ENCODE peak calls at places on chromosomes 16 and 17, in nine cellular contexts. One of them, this sample, is unnamed.

GRCh38 chr17:76495663-76496400 is 5.4 kb downstream of the RHBDF2 start:
- DNase-seq in ovary: no peak
- DNase-seq in heart right ventricle: no peak
- DNase-seq in bronchial epithelial cell: no peak
- DNase-seq in neural crest cell: no peak
- DNase-seq in HFFc6: no peak
- DNase-seq in activated CD8-positive, alpha-beta T cell treated with anti-CD3 and anti-CD28 coated beads for 36 hours: no peak
- DNase-seq in cardiac fibroblast: no peak
- DNase-seq in HL-60: no peak
- DNase-seq in this sample: no peak

GRCh38 chr17:80307994-80308671 is 47.5 kb downstream of the RNF213 start:
- DNase-seq in ovary: no peak
- DNase-seq in heart right ventricle: no peak
- DNase-seq in bronchial epithelial cell: no peak
- DNase-seq in neural crest cell: no peak
- DNase-seq in HFFc6: no peak
- DNase-seq in activated CD8-positive, alpha-beta T cell treated with anti-CD3 and anti-CD28 coated beads for 36 hours: no peak
- DNase-seq in cardiac fibroblast: no peak
- DNase-seq in HL-60: no peak
- DNase-seq in this sample: no peak

GRCh38 chr17:58020401-58020800 is 13.4 kb upstream of the SRSF1 start:
- DNase-seq in ovary: no peak
- DNase-seq in heart right ventricle: no peak
- DNase-seq in bronchial epithelial cell: no peak
- DNase-seq in neural crest cell: no peak
- DNase-seq in HFFc6: no peak
- DNase-seq in activated CD8-positive, alpha-beta T cell treated with anti-CD3 and anti-CD28 coated beads for 36 hours: no peak
- DNase-seq in cardiac fibroblast: no peak
- DNase-seq in HL-60: no peak
- DNase-seq in this sample: no peak

GRCh38 chr17:12627177-12627629 is 38.5 kb upstream of the MYOCD start:
- DNase-seq in ovary: peak; percentile 45
- DNase-seq in heart right ventricle: peak; percentile 21
- DNase-seq in bronchial epithelial cell: peak; percentile 98
- DNase-seq in neural crest cell: no peak
- DNase-seq in HFFc6: peak; percentile 98
- DNase-seq in activated CD8-positive, alpha-beta T cell treated with anti-CD3 and anti-CD28 coated beads for 36 hours: no peak
- DNase-seq in cardiac fibroblast: peak; percentile 98
- DNase-seq in HL-60: no peak
- DNase-seq in this sample: no peak

GRCh38 chr16:47316686-47317085 is 144.2 kb downstream of the ITFG1 start:
- DNase-seq in ovary: no peak
- DNase-seq in heart right ventricle: no peak
- DNase-seq in bronchial epithelial cell: no peak
- DNase-seq in neural crest cell: no peak
- DNase-seq in HFFc6: no peak
- DNase-seq in activated CD8-positive, alpha-beta T cell treated with anti-CD3 and anti-CD28 coated beads for 36 hours: no peak
- DNase-seq in cardiac fibroblast: no peak
- DNase-seq in HL-60: no peak
- DNase-seq in this sample: no peak

GRCh38 chr16:65125871-65126270 is 4.0 kb upstream of the CDH11 start:
- DNase-seq in ovary: no peak
- DNase-seq in heart right ventricle: no peak
- DNase-seq in bronchial epithelial cell: peak; percentile 28
- DNase-seq in neural crest cell: no peak
- DNase-seq in HFFc6: no peak
- DNase-seq in activated CD8-positive, alpha-beta T cell treated with anti-CD3 and anti-CD28 coated beads for 36 hours: no peak
- DNase-seq in cardiac fibroblast: no peak
- DNase-seq in HL-60: no peak
- DNase-seq in this sample: no peak

GRCh38 chr16:85759631-85760419 is 8.9 kb upstream of the C16orf74 start:
- DNase-seq in ovary: no peak
- DNase-seq in heart right ventricle: no peak
- DNase-seq in bronchial epithelial cell: no peak
- DNase-seq in neural crest cell: no peak
- DNase-seq in HFFc6: no peak
- DNase-seq in activated CD8-positive, alpha-beta T cell treated with anti-CD3 and anti-CD28 coated beads for 36 hours: peak; percentile 59
- DNase-seq in cardiac fibroblast: peak; percentile 12
- DNase-seq in HL-60: peak; percentile 71
- DNase-seq in this sample: peak; percentile 82

GRCh38 chr16:81539009-81539820 is 94.6 kb downstream of the CMIP start:
- DNase-seq in ovary: no peak
- DNase-seq in heart right ventricle: no peak
- DNase-seq in bronchial epithelial cell: peak; percentile 60
- DNase-seq in neural crest cell: peak; percentile 13
- DNase-seq in HFFc6: no peak
- DNase-seq in activated CD8-positive, alpha-beta T cell treated with anti-CD3 and anti-CD28 coated beads for 36 hours: no peak
- DNase-seq in cardiac fibroblast: no peak
- DNase-seq in HL-60: no peak
- DNase-seq in this sample: no peak

DNA sequence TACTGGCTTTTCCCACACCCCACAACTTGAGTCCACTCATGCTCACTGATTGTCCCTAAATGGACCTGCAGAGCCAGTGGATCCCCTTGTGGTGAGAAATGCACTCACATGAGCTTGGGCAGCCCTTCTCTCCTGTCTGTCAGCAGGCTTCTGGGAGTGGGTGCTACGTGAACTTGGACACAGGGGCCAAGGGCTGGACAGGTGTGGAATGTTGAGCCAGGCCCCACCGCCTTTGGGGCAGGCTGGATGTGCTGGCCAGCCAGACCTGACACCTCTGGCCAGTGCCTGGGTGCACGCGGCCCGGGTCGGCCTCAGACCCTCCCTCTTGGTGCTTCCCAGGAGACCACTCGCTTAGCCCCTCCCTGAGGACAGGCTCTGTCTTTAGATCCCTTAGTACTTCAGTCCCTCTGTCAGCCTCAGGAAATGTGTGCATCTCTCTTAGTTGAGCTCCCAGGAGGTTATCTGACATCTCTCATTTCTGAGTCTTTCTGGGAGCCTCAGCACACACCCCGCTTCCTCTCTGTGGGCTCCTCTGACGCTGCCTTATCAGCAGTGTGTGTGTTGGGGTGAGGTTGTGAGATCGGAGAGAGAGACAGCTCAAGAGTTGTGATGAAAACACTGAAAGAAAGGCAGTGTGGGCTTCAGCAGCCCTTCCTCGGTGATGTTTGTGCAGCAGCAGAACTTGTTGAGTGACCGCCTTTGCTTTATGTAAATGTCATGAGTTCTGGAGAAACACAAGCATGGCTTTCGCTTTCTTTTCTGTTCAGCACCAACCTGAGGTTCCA is 117.0 kb downstream of the RAB11FIP4 start:
- DNase-seq in ovary: no peak
- DNase-seq in heart right ventricle: no peak
- DNase-seq in bronchial epithelial cell: no peak
- DNase-seq in neural crest cell: no peak
- DNase-seq in HFFc6: no peak
- DNase-seq in activated CD8-positive, alpha-beta T cell treated with anti-CD3 and anti-CD28 coated beads for 36 hours: peak; percentile 81
- DNase-seq in cardiac fibroblast: no peak
- DNase-seq in HL-60: no peak
- DNase-seq in this sample: peak; percentile 78
- TF ChIP-seq CTCF in ovary: no peak
- TF ChIP-seq CTCF in heart right ventricle: no peak
- TF ChIP-seq CTCF in bronchial epithelial cell: peak; percentile 37
- TF ChIP-seq CTCF in neural crest cell: peak; percentile 45
- TF ChIP-seq CTCF in HFFc6: peak; percentile 63
- TF ChIP-seq CTCF in activated CD8-positive, alpha-beta T cell treated with anti-CD3 and anti-CD28 coated beads for 36 hours: peak; percentile 72
- TF ChIP-seq CTCF in cardiac fibroblast: peak; percentile 22
- TF ChIP-seq CTCF in HL-60: peak; percentile 32
- TF ChIP-seq CTCF in this sample: peak; percentile 53

DNA sequence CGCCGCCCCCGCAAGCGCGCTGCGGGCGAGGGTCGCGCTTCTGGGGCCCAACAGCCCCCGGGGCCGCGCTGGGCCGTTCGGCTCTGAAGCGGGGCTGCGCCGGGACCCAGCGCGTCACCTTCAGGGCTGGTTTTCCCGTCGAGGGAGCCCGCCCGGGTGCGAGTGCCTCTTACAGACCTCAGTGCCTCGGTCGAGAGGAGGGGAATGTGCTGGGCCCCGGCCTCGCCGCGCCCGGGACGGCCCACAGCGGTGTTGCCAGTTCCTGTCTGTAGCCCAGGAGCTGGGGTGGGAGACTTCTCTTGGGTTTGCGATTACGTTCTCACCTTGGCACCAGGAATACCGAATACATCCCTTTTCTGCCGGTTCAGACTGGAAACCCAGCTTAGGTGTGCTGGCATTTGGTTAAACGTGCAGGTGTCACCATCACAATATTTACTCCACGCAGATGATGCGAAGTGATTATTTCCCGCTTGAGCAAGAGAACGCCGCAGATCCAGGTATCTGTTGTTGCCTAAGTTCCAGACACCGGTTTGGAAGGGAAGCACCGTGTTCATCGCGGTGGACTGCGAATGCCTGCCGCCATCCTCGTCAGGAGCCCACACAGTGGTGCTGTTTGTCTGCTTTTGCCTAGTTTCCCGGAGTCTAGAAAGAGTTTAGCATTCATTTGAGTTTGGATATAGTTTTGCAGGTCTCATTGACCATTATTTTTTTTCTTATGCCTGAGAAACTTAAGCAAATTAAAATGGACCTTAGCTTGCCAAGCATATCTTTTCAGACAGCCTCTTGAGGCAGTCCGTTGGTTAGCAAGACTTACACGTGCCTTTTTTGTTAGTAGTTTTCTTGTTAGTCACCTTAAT is 915 bp downstream of the MAP1LC3B start:
- DNase-seq in ovary: peak; percentile 69
- DNase-seq in heart right ventricle: no peak
- DNase-seq in bronchial epithelial cell: peak; percentile 46
- DNase-seq in neural crest cell: peak; percentile 29
- DNase-seq in HFFc6: peak; percentile 53
- DNase-seq in activated CD8-positive, alpha-beta T cell treated with anti-CD3 and anti-CD28 coated beads for 36 hours: peak; percentile 64
- DNase-seq in cardiac fibroblast: peak; percentile 55
- DNase-seq in HL-60: no peak
- DNase-seq in this sample: peak; percentile 54
- TF ChIP-seq CTCF in ovary: no peak
- TF ChIP-seq CTCF in heart right ventricle: peak; percentile 13
- TF ChIP-seq CTCF in bronchial epithelial cell: no peak
- TF ChIP-seq CTCF in neural crest cell: no peak
- TF ChIP-seq CTCF in HFFc6: no peak
- TF ChIP-seq CTCF in activated CD8-positive, alpha-beta T cell treated with anti-CD3 and anti-CD28 coated beads for 36 hours: no peak
- TF ChIP-seq CTCF in cardiac fibroblast: peak; percentile 23
- TF ChIP-seq CTCF in HL-60: no peak
- TF ChIP-seq CTCF in this sample: peak; percentile 14

DNA sequence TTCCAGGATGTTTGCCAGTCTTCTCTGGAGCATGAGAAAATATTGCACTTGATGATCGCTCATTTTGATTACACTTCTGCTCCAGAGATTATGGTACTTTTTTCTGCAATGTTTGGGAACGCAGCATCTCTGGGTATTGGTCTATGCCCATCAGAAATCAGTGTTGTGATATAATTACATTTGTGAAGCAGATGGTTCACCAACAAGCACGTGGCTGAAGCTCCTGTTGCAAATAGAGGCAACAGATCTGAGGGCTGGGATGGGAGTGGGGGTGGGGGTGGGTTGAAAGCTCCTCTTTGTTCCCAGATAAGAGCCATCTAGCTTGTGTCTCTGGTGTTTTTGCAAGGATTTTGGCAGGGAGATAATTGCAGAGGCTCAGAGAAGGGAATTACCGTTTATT is 252.3 kb downstream of the SHISA9 start:
- DNase-seq in ovary: no peak
- DNase-seq in heart right ventricle: no peak
- DNase-seq in bronchial epithelial cell: no peak
- DNase-seq in neural crest cell: no peak
- DNase-seq in HFFc6: no peak
- DNase-seq in activated CD8-positive, alpha-beta T cell treated with anti-CD3 and anti-CD28 coated beads for 36 hours: no peak
- DNase-seq in cardiac fibroblast: no peak
- DNase-seq in HL-60: no peak
- DNase-seq in this sample: no peak
- TF ChIP-seq CTCF in ovary: no peak
- TF ChIP-seq CTCF in heart right ventricle: no peak
- TF ChIP-seq CTCF in bronchial epithelial cell: no peak
- TF ChIP-seq CTCF in neural crest cell: no peak
- TF ChIP-seq CTCF in HFFc6: no peak
- TF ChIP-seq CTCF in activated CD8-positive, alpha-beta T cell treated with anti-CD3 and anti-CD28 coated beads for 36 hours: no peak
- TF ChIP-seq CTCF in cardiac fibroblast: no peak
- TF ChIP-seq CTCF in HL-60: no peak
- TF ChIP-seq CTCF in this sample: no peak

GRCh38 chr17:40886090-40886489 is 1.0 kb upstream of the KRT20 start:
- DNase-seq in ovary: no peak
- DNase-seq in heart right ventricle: no peak
- DNase-seq in bronchial epithelial cell: no peak
- DNase-seq in neural crest cell: no peak
- DNase-seq in HFFc6: peak; percentile 10
- DNase-seq in activated CD8-positive, alpha-beta T cell treated with anti-CD3 and anti-CD28 coated beads for 36 hours: no peak
- DNase-seq in cardiac fibroblast: peak; percentile 5
- DNase-seq in HL-60: no peak
- DNase-seq in this sample: no peak

GRCh38 chr17:40883960-40884359 is 1.1 kb downstream of the KRT20 start:
- DNase-seq in ovary: no peak
- DNase-seq in heart right ventricle: no peak
- DNase-seq in bronchial epithelial cell: no peak
- DNase-seq in neural crest cell: no peak
- DNase-seq in HFFc6: no peak
- DNase-seq in activated CD8-positive, alpha-beta T cell treated with anti-CD3 and anti-CD28 coated beads for 36 hours: no peak
- DNase-seq in cardiac fibroblast: no peak
- DNase-seq in HL-60: no peak
- DNase-seq in this sample: no peak

GRCh38 chr17:40883031-40883430 is 2.0 kb downstream of the KRT20 start:
- DNase-seq in ovary: no peak
- DNase-seq in heart right ventricle: no peak
- DNase-seq in bronchial epithelial cell: no peak
- DNase-seq in neural crest cell: no peak
- DNase-seq in HFFc6: no peak
- DNase-seq in activated CD8-positive, alpha-beta T cell treated with anti-CD3 and anti-CD28 coated beads for 36 hours: no peak
- DNase-seq in cardiac fibroblast: no peak
- DNase-seq in HL-60: no peak
- DNase-seq in this sample: no peak

GRCh38 chr17:40888321-40888720 is 3.3 kb upstream of the KRT20 start:
- DNase-seq in ovary: no peak
- DNase-seq in heart right ventricle: no peak
- DNase-seq in bronchial epithelial cell: no peak
- DNase-seq in neural crest cell: no peak
- DNase-seq in HFFc6: no peak
- DNase-seq in activated CD8-positive, alpha-beta T cell treated with anti-CD3 and anti-CD28 coated beads for 36 hours: no peak
- DNase-seq in cardiac fibroblast: no peak
- DNase-seq in HL-60: no peak
- DNase-seq in this sample: no peak

DNA sequence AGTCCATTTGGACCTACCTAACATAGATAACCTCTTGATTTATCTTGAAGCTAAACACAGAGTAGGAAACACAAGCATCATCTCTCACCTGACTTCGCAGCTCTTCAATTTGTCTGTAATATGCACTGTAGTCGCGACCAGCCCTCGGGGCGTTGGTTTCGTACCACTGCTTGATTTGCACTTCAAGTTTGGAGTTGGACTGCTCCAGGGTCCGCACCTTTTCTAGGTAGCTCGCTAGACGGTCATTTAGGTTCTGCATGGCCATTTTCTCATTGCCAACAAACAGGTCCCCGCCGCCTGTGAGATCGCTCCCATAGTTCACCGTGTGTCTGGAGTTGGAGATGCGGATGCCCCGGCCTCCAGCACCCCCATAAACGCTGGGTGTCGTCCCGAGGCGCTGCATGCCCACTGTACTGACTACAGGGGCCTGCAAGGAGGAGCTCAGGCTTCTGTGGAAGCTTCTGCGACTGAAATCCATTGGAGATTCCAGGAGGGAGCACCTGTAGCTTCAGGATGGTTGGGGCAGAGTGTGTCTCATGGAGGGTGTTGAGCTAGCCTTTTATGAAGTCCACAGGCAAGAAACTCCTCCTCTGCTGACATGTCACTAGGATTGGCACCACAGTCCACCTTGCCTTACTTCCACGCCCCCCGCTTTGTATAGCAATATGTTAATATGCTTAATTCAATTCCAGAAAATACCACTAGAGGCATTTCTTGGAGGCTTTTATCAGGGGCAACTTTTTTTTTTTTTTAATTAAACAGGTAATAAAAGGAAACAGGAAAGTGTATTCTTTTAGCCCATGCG is at the start of gene KRT20:
- DNase-seq in ovary: no peak
- DNase-seq in heart right ventricle: no peak
- DNase-seq in bronchial epithelial cell: no peak
- DNase-seq in neural crest cell: no peak
- DNase-seq in HFFc6: no peak
- DNase-seq in activated CD8-positive, alpha-beta T cell treated with anti-CD3 and anti-CD28 coated beads for 36 hours: no peak
- DNase-seq in cardiac fibroblast: no peak
- DNase-seq in HL-60: no peak
- DNase-seq in this sample: no peak
- TF ChIP-seq CTCF in ovary: no peak
- TF ChIP-seq CTCF in heart right ventricle: no peak
- TF ChIP-seq CTCF in bronchial epithelial cell: no peak
- TF ChIP-seq CTCF in neural crest cell: peak; percentile 44
- TF ChIP-seq CTCF in HFFc6: peak; percentile 64
- TF ChIP-seq CTCF in activated CD8-positive, alpha-beta T cell treated with anti-CD3 and anti-CD28 coated beads for 36 hours: no peak
- TF ChIP-seq CTCF in cardiac fibroblast: peak; percentile 19
- TF ChIP-seq CTCF in HL-60: no peak
- TF ChIP-seq CTCF in this sample: no peak

This sample was measured in GM13976.